ENCODE peak calls at places on chromosomes 5 and 9, in seven cellular contexts. One of them, this sample, is unnamed.

GRCh38 chr5:93497101-93497500 is 83.9 kb downstream of the NR2F1-AS1 start:
- DNase-seq in pons: no peak
- DNase-seq in activated CD4-positive, alpha-beta T cell treated with anti-CD3 and anti-CD28 coated beads for 48 hours: no peak
- DNase-seq in BE2C: no peak
- DNase-seq in SHP77: no peak
- DNase-seq in HT1080: no peak
- DNase-seq in OCI-M1: no peak
- DNase-seq in this sample: no peak

GRCh38 chr5:7872517-7873149 is 3.7 kb downstream of the MTRR start:
- DNase-seq in OCI-M1: no peak
- DNase-seq in SHP77: no peak
- DNase-seq in pons: no peak
- DNase-seq in HT1080: no peak
- DNase-seq in activated CD4-positive, alpha-beta T cell treated with anti-CD3 and anti-CD28 coated beads for 48 hours: no peak
- DNase-seq in BE2C: no peak
- DNase-seq in this sample: no peak

GRCh38 chr5:44603496-44604272 is 205.1 kb upstream of the MRPS30 start:
- DNase-seq in BE2C: peak; percentile 18
- DNase-seq in HT1080: no peak
- DNase-seq in OCI-M1: peak; percentile 29
- DNase-seq in SHP77: peak; percentile 25
- DNase-seq in activated CD4-positive, alpha-beta T cell treated with anti-CD3 and anti-CD28 coated beads for 48 hours: no peak
- DNase-seq in pons: no peak
- DNase-seq in this sample: no peak

GRCh38 chr5:179310439-179311090 is 34.7 kb downstream of the ADAMTS2 start:
- DNase-seq in SHP77: no peak
- DNase-seq in pons: no peak
- DNase-seq in HT1080: no peak
- DNase-seq in activated CD4-positive, alpha-beta T cell treated with anti-CD3 and anti-CD28 coated beads for 48 hours: no peak
- DNase-seq in BE2C: peak; percentile 6
- DNase-seq in OCI-M1: no peak
- DNase-seq in this sample: no peak

GRCh38 chr5:148833122-148833521 is 6.7 kb downstream of the ADRB2 start:
- DNase-seq in BE2C: no peak
- DNase-seq in pons: no peak
- DNase-seq in activated CD4-positive, alpha-beta T cell treated with anti-CD3 and anti-CD28 coated beads for 48 hours: no peak
- DNase-seq in SHP77: no peak
- DNase-seq in OCI-M1: no peak
- DNase-seq in HT1080: no peak
- DNase-seq in this sample: no peak

GRCh38 chr9:106862946-106863740 is at the start of gene ZNF462:
- DNase-seq in SHP77: peak; percentile 41
- DNase-seq in activated CD4-positive, alpha-beta T cell treated with anti-CD3 and anti-CD28 coated beads for 48 hours: peak; percentile 6
- DNase-seq in BE2C: peak; percentile 63
- DNase-seq in pons: peak; percentile 87
- DNase-seq in OCI-M1: peak; percentile 74
- DNase-seq in HT1080: peak; percentile 72
- DNase-seq in this sample: peak; percentile 44

GRCh38 chr9:132630116-132630515 is 39.7 kb downstream of the DDX31 start:
- DNase-seq in pons: no peak
- DNase-seq in HT1080: no peak
- DNase-seq in BE2C: no peak
- DNase-seq in activated CD4-positive, alpha-beta T cell treated with anti-CD3 and anti-CD28 coated beads for 48 hours: no peak
- DNase-seq in SHP77: no peak
- DNase-seq in OCI-M1: no peak
- DNase-seq in this sample: no peak

GRCh38 chr9:121169094-121169601 is 32.5 kb downstream of the RAB14 start:
- DNase-seq in BE2C: peak; percentile 18
- DNase-seq in OCI-M1: no peak
- DNase-seq in activated CD4-positive, alpha-beta T cell treated with anti-CD3 and anti-CD28 coated beads for 48 hours: peak; percentile 21
- DNase-seq in SHP77: peak; percentile 1
- DNase-seq in HT1080: no peak
- DNase-seq in pons: no peak
- DNase-seq in this sample: no peak

GRCh38 chr9:87685871-87686519 is 39.9 kb upstream of the CTSL start:
- DNase-seq in OCI-M1: no peak
- DNase-seq in SHP77: no peak
- DNase-seq in BE2C: no peak
- DNase-seq in pons: peak; percentile 60
- DNase-seq in activated CD4-positive, alpha-beta T cell treated with anti-CD3 and anti-CD28 coated beads for 48 hours: no peak
- DNase-seq in HT1080: no peak
- DNase-seq in this sample: no peak

GRCh38 chr5:98624145-98624880 is 149.2 kb upstream of the RGMB start:
- DNase-seq in HT1080: no peak
- DNase-seq in OCI-M1: no peak
- DNase-seq in pons: no peak
- DNase-seq in BE2C: no peak
- DNase-seq in SHP77: no peak
- DNase-seq in activated CD4-positive, alpha-beta T cell treated with anti-CD3 and anti-CD28 coated beads for 48 hours: no peak
- DNase-seq in this sample: no peak

GRCh38 chr5:135072357-135073247 is 38.6 kb upstream of the PITX1 start:
- DNase-seq in activated CD4-positive, alpha-beta T cell treated with anti-CD3 and anti-CD28 coated beads for 48 hours: no peak
- DNase-seq in pons: no peak
- DNase-seq in SHP77: peak; percentile 76
- DNase-seq in BE2C: no peak
- DNase-seq in OCI-M1: no peak
- DNase-seq in HT1080: no peak
- DNase-seq in this sample: peak; percentile 52

GRCh38 chr9:68619636-68620035 is 79.0 kb upstream of the TMEM252 start:
- DNase-seq in HT1080: no peak
- DNase-seq in pons: no peak
- DNase-seq in SHP77: no peak
- DNase-seq in activated CD4-positive, alpha-beta T cell treated with anti-CD3 and anti-CD28 coated beads for 48 hours: no peak
- DNase-seq in OCI-M1: no peak
- DNase-seq in BE2C: no peak
- DNase-seq in this sample: no peak

GRCh38 chr9:129676970-129677369 is 11.5 kb downstream of the PRRX2 start:
- DNase-seq in HT1080: peak; percentile 33
- DNase-seq in BE2C: no peak
- DNase-seq in SHP77: no peak
- DNase-seq in pons: no peak
- DNase-seq in activated CD4-positive, alpha-beta T cell treated with anti-CD3 and anti-CD28 coated beads for 48 hours: no peak
- DNase-seq in OCI-M1: no peak
- DNase-seq in this sample: no peak

GRCh38 chr9:94638335-94639044 is 828 bp downstream of the FBP1 start:
- DNase-seq in HT1080: no peak
- DNase-seq in OCI-M1: no peak
- DNase-seq in activated CD4-positive, alpha-beta T cell treated with anti-CD3 and anti-CD28 coated beads for 48 hours: no peak
- DNase-seq in BE2C: no peak
- DNase-seq in SHP77: no peak
- DNase-seq in pons: no peak
- DNase-seq in this sample: no peak

GRCh38 chr5:176792584-176793342 is 17.6 kb upstream of the UNC5A start:
- DNase-seq in SHP77: no peak
- DNase-seq in HT1080: no peak
- DNase-seq in OCI-M1: no peak
- DNase-seq in pons: no peak
- DNase-seq in activated CD4-positive, alpha-beta T cell treated with anti-CD3 and anti-CD28 coated beads for 48 hours: no peak
- DNase-seq in BE2C: no peak
- DNase-seq in this sample: no peak

GRCh38 chr9:114594136-114594535 is 6.6 kb downstream of the ATP6V1G1 start:
- DNase-seq in activated CD4-positive, alpha-beta T cell treated with anti-CD3 and anti-CD28 coated beads for 48 hours: no peak
- DNase-seq in pons: no peak
- DNase-seq in HT1080: no peak
- DNase-seq in SHP77: no peak
- DNase-seq in BE2C: no peak
- DNase-seq in OCI-M1: no peak
- DNase-seq in this sample: no peak

GRCh38 chr5:89263846-89264245 is 380.9 kb upstream of the MEF2C start:
- DNase-seq in activated CD4-positive, alpha-beta T cell treated with anti-CD3 and anti-CD28 coated beads for 48 hours: no peak
- DNase-seq in BE2C: no peak
- DNase-seq in pons: no peak
- DNase-seq in HT1080: no peak
- DNase-seq in SHP77: no peak
- DNase-seq in OCI-M1: peak; percentile 15
- DNase-seq in this sample: no peak